ENCODE peak calls at places on chromosomes 13 and 19, in ten cellular contexts. One of them, this sample, is unnamed.

GRCh38 chr13:31755803-31756212 is 16.5 kb downstream of the RXFP2 start:
- DNase-seq in ovary: no peak
- DNase-seq in body of pancreas: no peak
- DNase-seq in sigmoid colon: no peak
- DNase-seq in adrenal gland: no peak
- DNase-seq in prostate gland: no peak
- DNase-seq in stomach: no peak
- DNase-seq in thyroid gland: no peak
- DNase-seq in lower leg skin: no peak
- DNase-seq in Peyer's patch: no peak
- DNase-seq in this sample: no peak

GRCh38 chr19:46022431-46023310 is at the start of gene PGLYRP1:
- DNase-seq in prostate gland: no peak
- DNase-seq in body of pancreas: no peak
- DNase-seq in adrenal gland: no peak
- DNase-seq in lower leg skin: no peak
- DNase-seq in thyroid gland: no peak
- DNase-seq in Peyer's patch: no peak
- DNase-seq in ovary: no peak
- DNase-seq in sigmoid colon: peak; percentile 65
- DNase-seq in stomach: no peak
- DNase-seq in this sample: no peak

GRCh38 chr13:48501705-48502104 is 31.2 kb downstream of the RCBTB2 start:
- DNase-seq in prostate gland: no peak
- DNase-seq in sigmoid colon: no peak
- DNase-seq in lower leg skin: no peak
- DNase-seq in adrenal gland: no peak
- DNase-seq in stomach: no peak
- DNase-seq in thyroid gland: no peak
- DNase-seq in Peyer's patch: no peak
- DNase-seq in ovary: no peak
- DNase-seq in body of pancreas: no peak
- DNase-seq in this sample: no peak

GRCh38 chr13:102286326-102286725 is 115.5 kb downstream of the FGF14 start:
- DNase-seq in body of pancreas: no peak
- DNase-seq in thyroid gland: no peak
- DNase-seq in lower leg skin: no peak
- DNase-seq in prostate gland: no peak
- DNase-seq in ovary: no peak
- DNase-seq in sigmoid colon: no peak
- DNase-seq in Peyer's patch: no peak
- DNase-seq in stomach: no peak
- DNase-seq in adrenal gland: no peak
- DNase-seq in this sample: no peak

GRCh38 chr19:18292460-18292809 is 11.0 kb upstream of the JUND start:
- DNase-seq in Peyer's patch: no peak
- DNase-seq in thyroid gland: no peak
- DNase-seq in sigmoid colon: no peak
- DNase-seq in ovary: no peak
- DNase-seq in stomach: no peak
- DNase-seq in adrenal gland: no peak
- DNase-seq in body of pancreas: peak; percentile 51
- DNase-seq in lower leg skin: peak; percentile 57
- DNase-seq in prostate gland: peak; percentile 60
- DNase-seq in this sample: no peak

GRCh38 chr13:59829690-59830089 is 334.0 kb downstream of the DIAPH3 start:
- DNase-seq in stomach: no peak
- DNase-seq in prostate gland: no peak
- DNase-seq in body of pancreas: no peak
- DNase-seq in lower leg skin: no peak
- DNase-seq in thyroid gland: no peak
- DNase-seq in sigmoid colon: no peak
- DNase-seq in adrenal gland: no peak
- DNase-seq in ovary: no peak
- DNase-seq in Peyer's patch: no peak
- DNase-seq in this sample: no peak

GRCh38 chr19:43699506-43700367 is 16.1 kb upstream of the IRGC start:
- DNase-seq in sigmoid colon: peak; percentile 66
- DNase-seq in Peyer's patch: no peak
- DNase-seq in stomach: peak; percentile 34
- DNase-seq in thyroid gland: no peak
- DNase-seq in ovary: peak; percentile 32
- DNase-seq in lower leg skin: no peak
- DNase-seq in adrenal gland: no peak
- DNase-seq in prostate gland: no peak
- DNase-seq in body of pancreas: peak; percentile 14
- DNase-seq in this sample: no peak

GRCh38 chr13:99955747-99956472 is 15.7 kb downstream of the ZIC5 start:
- DNase-seq in lower leg skin: no peak
- DNase-seq in prostate gland: no peak
- DNase-seq in stomach: no peak
- DNase-seq in sigmoid colon: no peak
- DNase-seq in adrenal gland: no peak
- DNase-seq in Peyer's patch: no peak
- DNase-seq in thyroid gland: no peak
- DNase-seq in ovary: peak; percentile 42
- DNase-seq in body of pancreas: no peak
- DNase-seq in this sample: no peak

GRCh38 chr13:45500492-45501174 is 35.9 kb downstream of the COG3 start:
- DNase-seq in stomach: no peak
- DNase-seq in lower leg skin: no peak
- DNase-seq in adrenal gland: no peak
- DNase-seq in Peyer's patch: no peak
- DNase-seq in sigmoid colon: no peak
- DNase-seq in body of pancreas: no peak
- DNase-seq in prostate gland: no peak
- DNase-seq in thyroid gland: no peak
- DNase-seq in ovary: no peak
- DNase-seq in this sample: peak; percentile 18

GRCh38 chr13:95601216-95601615 is 43.3 kb downstream of the DZIP1 start:
- DNase-seq in thyroid gland: no peak
- DNase-seq in ovary: no peak
- DNase-seq in adrenal gland: no peak
- DNase-seq in lower leg skin: no peak
- DNase-seq in body of pancreas: no peak
- DNase-seq in prostate gland: no peak
- DNase-seq in sigmoid colon: no peak
- DNase-seq in stomach: no peak
- DNase-seq in Peyer's patch: no peak
- DNase-seq in this sample: no peak

GRCh38 chr13:113669871-113670341 is 2.9 kb downstream of the GRK1 start:
- DNase-seq in stomach: peak; percentile 24
- DNase-seq in lower leg skin: no peak
- DNase-seq in thyroid gland: no peak
- DNase-seq in prostate gland: no peak
- DNase-seq in adrenal gland: no peak
- DNase-seq in ovary: peak; percentile 8
- DNase-seq in sigmoid colon: peak; percentile 54
- DNase-seq in body of pancreas: peak; percentile 7
- DNase-seq in Peyer's patch: no peak
- DNase-seq in this sample: no peak

GRCh38 chr13:42056146-42056545 is 7.7 kb downstream of the DGKH start:
- DNase-seq in adrenal gland: no peak
- DNase-seq in Peyer's patch: no peak
- DNase-seq in prostate gland: no peak
- DNase-seq in sigmoid colon: no peak
- DNase-seq in ovary: no peak
- DNase-seq in body of pancreas: no peak
- DNase-seq in lower leg skin: no peak
- DNase-seq in stomach: no peak
- DNase-seq in thyroid gland: no peak
- DNase-seq in this sample: no peak

GRCh38 chr13:50599927-50600326 is 243.6 kb downstream of the DLEU7 start:
- DNase-seq in thyroid gland: no peak
- DNase-seq in body of pancreas: no peak
- DNase-seq in prostate gland: no peak
- DNase-seq in stomach: no peak
- DNase-seq in ovary: no peak
- DNase-seq in Peyer's patch: no peak
- DNase-seq in lower leg skin: no peak
- DNase-seq in adrenal gland: no peak
- DNase-seq in sigmoid colon: no peak
- DNase-seq in this sample: peak; percentile 17

GRCh38 chr13:50596776-50597203 is 246.7 kb downstream of the DLEU7 start:
- DNase-seq in sigmoid colon: no peak
- DNase-seq in lower leg skin: no peak
- DNase-seq in prostate gland: no peak
- DNase-seq in Peyer's patch: no peak
- DNase-seq in body of pancreas: no peak
- DNase-seq in ovary: no peak
- DNase-seq in stomach: no peak
- DNase-seq in adrenal gland: no peak
- DNase-seq in thyroid gland: no peak
- DNase-seq in this sample: no peak

GRCh38 chr13:50596103-50596502 is 247.4 kb downstream of the DLEU7 start:
- DNase-seq in lower leg skin: no peak
- DNase-seq in ovary: no peak
- DNase-seq in stomach: no peak
- DNase-seq in prostate gland: no peak
- DNase-seq in adrenal gland: no peak
- DNase-seq in body of pancreas: no peak
- DNase-seq in sigmoid colon: no peak
- DNase-seq in thyroid gland: no peak
- DNase-seq in Peyer's patch: no peak
- DNase-seq in this sample: no peak

GRCh38 chr13:50599046-50599445 is 244.4 kb downstream of the DLEU7 start:
- DNase-seq in lower leg skin: no peak
- DNase-seq in Peyer's patch: no peak
- DNase-seq in prostate gland: no peak
- DNase-seq in thyroid gland: no peak
- DNase-seq in sigmoid colon: no peak
- DNase-seq in adrenal gland: no peak
- DNase-seq in body of pancreas: no peak
- DNase-seq in ovary: no peak
- DNase-seq in stomach: no peak
- DNase-seq in this sample: no peak

DNA sequence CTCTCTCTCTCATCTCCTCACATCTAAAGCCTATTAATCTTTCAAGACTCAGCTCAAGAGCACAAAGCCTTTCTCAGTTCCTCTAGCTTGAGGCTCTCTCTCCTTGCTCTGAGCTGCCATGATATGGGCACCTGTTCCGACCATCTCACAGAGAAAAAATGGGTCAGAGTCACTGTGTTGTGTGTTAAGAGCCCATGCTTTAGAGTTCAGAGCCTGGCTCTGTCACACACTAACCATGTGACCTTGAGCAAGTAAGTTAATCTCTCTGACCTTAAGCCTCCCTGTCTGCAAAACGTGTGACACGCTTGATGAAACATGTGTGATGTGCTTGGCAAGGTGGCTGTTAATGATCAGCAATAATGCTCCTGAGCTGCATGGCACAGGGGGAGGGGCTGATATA is 245.2 kb downstream of the DLEU7 start:
- DNase-seq in adrenal gland: peak; percentile 17
- DNase-seq in stomach: no peak
- DNase-seq in lower leg skin: no peak
- DNase-seq in Peyer's patch: peak; percentile 33
- DNase-seq in body of pancreas: no peak
- DNase-seq in ovary: no peak
- DNase-seq in sigmoid colon: no peak
- DNase-seq in thyroid gland: no peak
- DNase-seq in prostate gland: no peak
- DNase-seq in this sample: peak; percentile 35
- TF ChIP-seq POLR2A in adrenal gland: no peak
- TF ChIP-seq POLR2A in stomach: no peak
- TF ChIP-seq POLR2A in lower leg skin: no peak
- TF ChIP-seq POLR2A in Peyer's patch: no peak
- TF ChIP-seq POLR2A in body of pancreas: no peak
- TF ChIP-seq POLR2A in ovary: no peak
- TF ChIP-seq POLR2A in sigmoid colon: no peak
- TF ChIP-seq POLR2A in thyroid gland: no peak
- TF ChIP-seq POLR2A in prostate gland: no peak
- TF ChIP-seq POLR2A in this sample: no peak

DNA sequence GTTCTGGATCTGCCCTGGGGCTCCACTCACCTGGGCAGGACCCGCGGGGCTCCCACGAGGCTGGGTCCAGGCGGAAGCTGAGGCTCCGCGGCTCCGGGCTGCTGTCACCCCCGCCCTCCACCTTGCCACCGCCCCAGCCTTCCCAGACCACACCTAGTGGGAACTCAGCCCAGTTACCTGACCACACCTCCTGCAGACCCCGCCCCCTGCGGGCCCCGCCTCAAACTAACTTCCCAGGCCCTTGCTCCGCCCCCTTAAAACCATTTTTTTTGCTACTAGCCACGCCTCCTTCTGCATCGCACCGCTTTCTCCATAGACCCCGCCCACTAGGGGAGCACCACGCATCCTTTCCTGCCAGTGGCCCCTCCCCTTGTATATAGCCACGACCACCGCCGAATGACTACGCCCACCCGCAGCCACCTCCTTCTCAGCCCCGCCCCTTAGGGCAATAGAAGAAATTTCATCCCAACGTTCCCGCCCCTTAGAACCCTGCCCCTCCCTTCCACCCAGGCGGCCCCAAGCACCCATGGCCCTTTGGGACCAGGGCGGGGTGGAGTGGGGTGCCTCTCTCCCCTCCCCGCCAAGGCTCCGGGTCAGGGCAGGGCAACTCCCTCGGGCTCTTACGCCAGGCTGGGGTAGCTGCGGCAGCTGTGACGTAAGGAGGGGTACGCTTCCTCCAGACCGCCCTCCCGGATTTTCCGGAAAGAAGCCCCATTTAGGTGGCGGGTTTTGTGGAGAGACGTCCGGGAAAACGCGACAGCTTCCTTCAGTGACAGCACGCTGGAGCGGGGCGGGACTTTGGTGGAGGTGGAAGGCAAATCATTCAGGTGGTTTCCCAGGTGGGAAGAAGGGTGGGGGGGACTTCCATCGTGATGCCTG is at the start of gene SH2D3A:
- DNase-seq in ovary: peak; percentile 37
- DNase-seq in stomach: peak; percentile 96
- DNase-seq in adrenal gland: peak; percentile 49
- DNase-seq in lower leg skin: peak; percentile 87
- DNase-seq in Peyer's patch: peak; percentile 97
- DNase-seq in body of pancreas: peak; percentile 96
- DNase-seq in prostate gland: peak; percentile 97
- DNase-seq in thyroid gland: peak; percentile 94
- DNase-seq in sigmoid colon: peak; percentile 70
- DNase-seq in this sample: peak; percentile 88
- TF ChIP-seq POLR2A in ovary: no peak
- TF ChIP-seq POLR2A in stomach: peak; percentile 19
- TF ChIP-seq POLR2A in adrenal gland: no peak
- TF ChIP-seq POLR2A in lower leg skin: no peak
- TF ChIP-seq POLR2A in Peyer's patch: peak; percentile 90
- TF ChIP-seq POLR2A in body of pancreas: peak; percentile 84
- TF ChIP-seq POLR2A in prostate gland: peak; percentile 90
- TF ChIP-seq POLR2A in thyroid gland: no peak
- TF ChIP-seq POLR2A in sigmoid colon: peak; percentile 47
- TF ChIP-seq POLR2A in this sample: no peak

GRCh38 chr19:2944775-2945574 is at the start of gene ZNF77:
- DNase-seq in adrenal gland: peak; percentile 100
- DNase-seq in body of pancreas: peak; percentile 99
- DNase-seq in prostate gland: peak; percentile 99
- DNase-seq in thyroid gland: peak; percentile 100
- DNase-seq in sigmoid colon: peak; percentile 100
- DNase-seq in lower leg skin: peak; percentile 99
- DNase-seq in Peyer's patch: peak; percentile 99
- DNase-seq in ovary: peak; percentile 99
- DNase-seq in stomach: peak; percentile 99
- DNase-seq in this sample: peak; percentile 76
- TF ChIP-seq POLR2A in adrenal gland: peak; percentile 43
- TF ChIP-seq POLR2A in body of pancreas: peak; percentile 63
- TF ChIP-seq POLR2A in prostate gland: peak; percentile 47
- TF ChIP-seq POLR2A in thyroid gland: no peak
- TF ChIP-seq POLR2A in sigmoid colon: peak; percentile 21
- TF ChIP-seq POLR2A in lower leg skin: no peak
- TF ChIP-seq POLR2A in Peyer's patch: peak; percentile 39
- TF ChIP-seq POLR2A in ovary: peak; percentile 83
- TF ChIP-seq POLR2A in stomach: no peak
- TF ChIP-seq POLR2A in this sample: peak; percentile 35

GRCh38 chr19:23415561-23416191 is 20.4 kb upstream of the ZNF91 start:
- DNase-seq in ovary: no peak
- DNase-seq in adrenal gland: no peak
- DNase-seq in lower leg skin: no peak
- DNase-seq in body of pancreas: peak; percentile 19
- DNase-seq in Peyer's patch: no peak
- DNase-seq in thyroid gland: peak; percentile 35
- DNase-seq in stomach: no peak
- DNase-seq in prostate gland: no peak
- DNase-seq in sigmoid colon: no peak
- DNase-seq in this sample: no peak
- TF ChIP-seq POLR2A in ovary: no peak
- TF ChIP-seq POLR2A in adrenal gland: no peak
- TF ChIP-seq POLR2A in lower leg skin: no peak
- TF ChIP-seq POLR2A in body of pancreas: no peak
- TF ChIP-seq POLR2A in Peyer's patch: no peak
- TF ChIP-seq POLR2A in thyroid gland: no peak
- TF ChIP-seq POLR2A in stomach: no peak
- TF ChIP-seq POLR2A in prostate gland: no peak
- TF ChIP-seq POLR2A in sigmoid colon: no peak
- TF ChIP-seq POLR2A in this sample: no peak